ENCODE peak calls at places on chromosomes 13 and 19, in seven cellular contexts. B is heart right ventricle, L is GM23248, X is neural progenitor cell, Z is endodermal cell, H is aorta, Y is right atrium auricular region. N is an unnamed sample.

GRCh38 chr13:94323746-94324408 is 155.6 kb downstream of the DCT start:
- DNase-seq in H (no peak), L (no peak), Y (no peak), Z (no peak), X (no peak), B (no peak), N (peak)

GRCh38 chr13:78736142-78736541 is 77.2 kb upstream of the OBI1 start:
- DNase-seq in Z (no peak), Y (no peak), B (no peak), H (no peak), X (no peak), L (peak), N (no peak)

GRCh38 chr13:79905018-79905417 is 424.1 kb downstream of the NDFIP2 start:
- DNase-seq in X (no peak), L (no peak), B (no peak), H (no peak), Z (no peak), Y (no peak), N (no peak)

GRCh38 chr19:9622531-9622930 is 1.5 kb upstream of the ZNF561 start:
- DNase-seq in X (no peak), H (no peak), L (no peak), Y (no peak), B (no peak), Z (no peak), N (no peak)

GRCh38 chr19:1445932-1446712 is 3.8 kb upstream of the APC2 start:
- DNase-seq in X (peak), Y (no peak), Z (peak), H (no peak), B (no peak), L (no peak), N (no peak)

GRCh38 chr13:67355791-67356190 is 125.7 kb upstream of the PCDH9 start:
- DNase-seq in B (no peak), L (no peak), Y (no peak), Z (no peak), X (no peak), H (no peak), N (no peak)

GRCh38 chr13:111536239-111536638 is 215.8 kb downstream of the TEX29 start:
- DNase-seq in Y (no peak), L (no peak), Z (no peak), B (no peak), H (no peak), X (no peak), N (no peak)

GRCh38 chr13:77118134-77118533 is 91.2 kb upstream of the FBXL3 start:
- DNase-seq in Z (peak), Y (no peak), B (no peak), H (no peak), X (no peak), L (no peak), N (no peak)

GRCh38 chr13:67416047-67416925 is 186.2 kb upstream of the PCDH9 start:
- DNase-seq in H (no peak), B (no peak), L (peak), X (peak), Y (no peak), Z (peak), N (no peak)

GRCh38 chr13:35990196-35990595 is 141.0 kb downstream of the DCLK1 start:
- DNase-seq in L (no peak), Z (peak), H (no peak), B (no peak), X (peak), Y (no peak), N (no peak)

GRCh38 chr19:54154603-54155345 is 4.7 kb downstream of the LENG1 start:
- DNase-seq in H (no peak), Z (no peak), L (peak), B (no peak), Y (no peak), X (no peak), N (no peak)

GRCh38 chr19:15251749-15252397 is 19.6 kb upstream of the EPHX3 start:
- DNase-seq in L (peak), Z (peak), X (peak), B (peak), Y (peak), H (peak), N (no peak)

GRCh38 chr13:21348771-21349170 is 110.3 kb downstream of the ZDHHC20 start:
- DNase-seq in H (no peak), L (no peak), Z (no peak), X (no peak), Y (no peak), B (no peak), N (no peak)

GRCh38 chr13:51632643-51633357 is 48.5 kb downstream of the WDFY2 start:
- DNase-seq in H (no peak), B (no peak), Z (peak), Y (no peak), X (peak), L (peak), N (no peak)

GRCh38 chr13:111554539-111555267 is 234.3 kb downstream of the TEX29 start:
- DNase-seq in B (no peak), L (no peak), X (no peak), Y (no peak), Z (no peak), H (peak), N (no peak)

GRCh38 chr19:7983995-7984837 is 21.2 kb downstream of the ELAVL1 start:
- DNase-seq in Z (no peak), L (no peak), B (no peak), H (peak), Y (no peak), X (no peak), N (no peak)

GRCh38 chr19:31349160-31349881 is at the start of gene TSHZ3:
- DNase-seq in Z (peak), Y (peak), B (peak), L (peak), X (peak), H (peak), N (peak)

GRCh38 chr19:33441277-33441699 is 67.8 kb downstream of the CEBPG start:
- DNase-seq in Y (no peak), L (no peak), Z (no peak), H (peak), B (no peak), X (no peak), N (no peak)

GRCh38 chr13:73168993-73169401 is 110.2 kb downstream of the KLF5 start:
- DNase-seq in Y (no peak), Z (peak), B (no peak), L (peak), H (no peak), X (no peak), N (no peak)

GRCh38 chr13:94080527-94080926 is 399.0 kb downstream of the DCT start:
- DNase-seq in L (no peak), X (no peak), Y (no peak), B (no peak), H (no peak), Z (peak), N (no peak)

GRCh38 chr13:59494560-59494970 is 669.2 kb downstream of the DIAPH3 start:
- DNase-seq in Z (peak), Y (no peak), B (no peak), H (no peak), L (peak), X (no peak), N (no peak)

GRCh38 chr19:32091196-32091595 is 254.2 kb upstream of the ZNF507 start:
- DNase-seq in Y (no peak), X (no peak), H (no peak), Z (no peak), B (no peak), L (no peak), N (no peak)

GRCh38 chr19:40578442-40578908 is 1.8 kb downstream of the SHKBP1 start:
- DNase-seq in X (peak), B (no peak), Y (no peak), Z (peak), H (no peak), L (peak), N (no peak)

GRCh38 chr13:53015971-53016370 is 12.6 kb upstream of the OLFM4 start:
- DNase-seq in Z (no peak), B (no peak), H (no peak), L (no peak), X (no peak), Y (no peak), N (no peak)

GRCh38 chr19:55086730-55087541 is 11.3 kb downstream of the EPS8L1 start:
- DNase-seq in L (peak), Y (peak), H (peak), X (peak), B (peak), Z (peak), N (no peak)

GRCh38 chr19:23440791-23441190 is 45.5 kb upstream of the ZNF91 start:
- DNase-seq in Z (peak), Y (no peak), X (no peak), L (peak), H (no peak), B (no peak), N (no peak)

GRCh38 chr13:48492123-48493075 is 40.5 kb downstream of the RCBTB2 start:
- DNase-seq in L (peak), Y (peak), H (peak), Z (no peak), X (no peak), B (peak), N (peak)

GRCh38 chr19:16025108-16026101 is 50.9 kb upstream of the TPM4 start:
- DNase-seq in Z (peak), X (peak), L (peak), Y (no peak), H (peak), B (no peak), N (no peak)

GRCh38 chr13:28027607-28028364 is 39.3 kb upstream of the URAD start:
- DNase-seq in X (no peak), B (no peak), Y (no peak), H (no peak), L (no peak), Z (no peak), N (no peak)

GRCh38 chr19:778910-779653 is 18.2 kb upstream of the PTBP1 start:
- DNase-seq in L (peak), Y (peak), X (no peak), Z (peak), B (no peak), H (no peak), N (no peak)

GRCh38 chr19:34962281-34962944 is 1.6 kb downstream of the ZNF792 start:
- DNase-seq in H (no peak), Z (peak), Y (no peak), B (no peak), X (no peak), L (no peak), N (no peak)

GRCh38 chr13:112869202-112870061 is 99.6 kb upstream of the MCF2L start:
- DNase-seq in L (no peak), Z (peak), Y (no peak), X (no peak), H (no peak), B (no peak), N (no peak)

GRCh38 chr19:49801966-49802661 is 11.0 kb downstream of the FUZ start:
- DNase-seq in X (peak), L (peak), H (peak), Z (peak), B (peak), Y (peak), N (no peak)

GRCh38 chr13:42486711-42487198 is 87.2 kb upstream of the TNFSF11 start:
- DNase-seq in L (peak), B (no peak), Y (no peak), X (no peak), Z (no peak), H (no peak), N (no peak)
- H3K27ac ChIP-seq in L (no peak), B (no peak), Y (no peak), X (no peak), Z (no peak), H (no peak), N (no peak)

GRCh38 chr13:44459674-44460073 is 86.0 kb downstream of the SERP2 start:
- DNase-seq in H (no peak), Z (no peak), Y (no peak), X (no peak), L (no peak), B (no peak), N (no peak)
- H3K4me3 ChIP-seq in H (no peak), Z (no peak), Y (no peak), X (no peak), L (no peak), B (no peak), N (no peak)

GRCh38 chr19:20273951-20274578 is 107.1 kb downstream of the ZNF486 start:
- DNase-seq in B (no peak), L (no peak), Z (no peak), Y (no peak), H (no peak), X (no peak), N (no peak)

GRCh38 chr19:20279516-20279915 is 112.5 kb downstream of the ZNF486 start:
- DNase-seq in B (no peak), L (no peak), Y (no peak), X (no peak), H (no peak), Z (no peak), N (no peak)

GRCh38 chr19:20273376-20273775 is 106.4 kb downstream of the ZNF486 start:
- DNase-seq in B (no peak), Z (no peak), L (no peak), Y (no peak), H (no peak), X (no peak), N (no peak)

GRCh38 chr19:20278342-20278741 is 111.3 kb downstream of the ZNF486 start:
- DNase-seq in B (no peak), Z (peak), Y (no peak), X (peak), H (no peak), L (peak), N (no peak)

DNA sequence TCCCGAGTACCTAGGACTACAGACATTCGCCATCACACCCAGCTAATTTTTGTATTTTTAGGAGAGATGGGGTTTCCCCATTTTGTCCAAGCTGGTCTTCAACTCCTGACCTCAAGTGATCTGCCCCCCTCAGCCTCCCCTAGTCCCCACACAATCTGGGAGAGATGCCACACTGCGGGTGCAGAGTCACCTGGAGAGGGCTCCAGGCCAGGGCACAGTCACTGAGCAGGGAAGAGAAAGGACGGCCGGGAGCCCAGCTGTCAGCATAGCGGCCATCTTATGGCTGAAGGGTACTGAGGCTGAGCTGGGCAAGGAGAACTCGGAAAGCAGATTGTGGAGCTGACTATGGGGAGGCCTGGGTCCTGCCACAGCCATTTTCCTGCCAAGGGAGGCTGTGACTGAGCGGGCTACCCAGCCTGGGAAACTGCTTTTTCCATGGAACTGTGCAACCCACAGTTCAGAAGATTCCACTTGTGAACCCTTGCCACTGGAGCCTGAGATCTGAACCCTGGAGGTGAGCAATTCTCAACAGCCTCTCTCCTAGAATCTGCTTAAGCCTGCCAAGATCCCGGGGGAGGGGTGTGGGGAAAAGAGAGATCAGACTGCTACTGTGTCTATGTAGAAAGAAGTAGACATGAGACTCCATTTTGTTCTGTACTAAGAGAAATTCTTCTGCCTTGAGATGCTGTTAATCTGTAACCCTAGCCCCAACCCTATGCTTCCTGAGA is 109.2 kb downstream of the ZNF486 start:
- DNase-seq in Z (no peak), H (no peak), X (no peak), B (no peak), Y (no peak), L (peak), N (no peak)
- H3K27ac ChIP-seq in Z (peak), H (no peak), X (no peak), B (no peak), Y (no peak), L (no peak), N (no peak)

GRCh38 chr19:51318687-51319675 is 7.5 kb downstream of the IGLON5 start:
- DNase-seq in B (no peak), Y (no peak), L (no peak), Z (peak), X (peak), H (no peak), N (no peak)

GRCh38 chr19:51316688-51317087 is 5.2 kb downstream of the IGLON5 start:
- DNase-seq in B (no peak), L (no peak), Z (no peak), X (no peak), Y (no peak), H (no peak), N (no peak)

GRCh38 chr19:51317381-51317780 is 5.9 kb downstream of the IGLON5 start:
- DNase-seq in H (no peak), Y (no peak), L (no peak), X (no peak), B (no peak), Z (no peak), N (no peak)

GRCh38 chr19:51320258-51320657 is 8.8 kb downstream of the IGLON5 start:
- DNase-seq in Y (no peak), Z (peak), X (no peak), B (no peak), L (no peak), H (no peak), N (no peak)

GRCh38 chr19:51317968-51318367 is 6.5 kb downstream of the IGLON5 start:
- DNase-seq in L (no peak), H (no peak), Z (no peak), Y (no peak), X (no peak), B (no peak), N (no peak)
- H3K4me3 ChIP-seq in L (no peak), H (no peak), Z (no peak), Y (no peak), X (no peak), B (no peak), N (no peak)

DNA sequence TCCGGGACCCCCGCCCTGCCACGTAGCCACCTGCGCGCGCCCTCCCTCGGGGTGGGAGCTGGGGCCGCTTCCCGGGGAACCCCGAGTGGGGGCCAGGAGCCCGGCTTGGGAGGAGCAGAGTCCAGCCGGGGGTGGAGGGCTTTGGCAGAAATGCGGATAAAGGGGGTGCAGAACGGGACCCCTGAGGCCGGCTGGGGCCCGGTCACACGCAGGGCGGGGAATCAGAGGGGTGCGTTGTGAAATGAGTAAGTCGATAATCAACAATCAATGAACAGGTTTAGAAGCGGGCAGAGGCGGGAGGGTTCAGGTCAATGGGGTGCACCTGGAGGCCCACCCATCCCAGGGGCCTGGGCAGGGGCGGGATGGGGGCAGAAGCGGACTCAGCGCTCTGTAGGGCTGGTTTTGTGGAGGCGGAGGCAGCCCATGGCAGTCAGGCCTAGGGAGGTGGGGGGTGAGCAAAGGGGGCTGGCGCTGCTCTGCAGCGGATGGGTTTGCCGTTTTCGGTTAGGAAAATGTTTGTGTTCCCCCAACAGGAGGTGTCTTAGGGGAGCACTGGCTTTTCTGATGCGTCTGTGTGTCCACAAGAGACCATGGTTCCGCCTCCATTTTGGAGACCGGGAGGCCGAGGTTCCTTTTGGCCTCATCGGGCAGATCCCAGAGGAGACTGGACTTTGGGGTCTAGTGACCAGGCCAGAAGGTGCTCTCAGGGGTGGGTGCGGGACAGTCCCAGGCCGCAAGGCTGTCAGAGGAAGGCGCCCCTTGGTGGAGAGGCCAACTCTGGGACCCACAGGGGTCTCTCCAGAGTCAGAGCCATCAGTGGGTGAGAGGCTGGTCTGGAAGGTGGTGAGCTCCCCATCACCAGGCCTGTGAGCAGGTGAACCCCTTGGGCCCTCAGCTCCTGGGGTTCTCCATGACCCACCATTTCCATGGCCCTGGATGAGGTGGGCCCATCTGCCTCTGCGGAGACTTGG is 683 bp upstream of the DIRAS1 start:
- DNase-seq in B (no peak), X (no peak), Z (no peak), H (no peak), Y (no peak), L (no peak), N (no peak)
- H3K27ac ChIP-seq in B (peak), X (no peak), Z (no peak), H (no peak), Y (peak), L (no peak), N (no peak)

DNA sequence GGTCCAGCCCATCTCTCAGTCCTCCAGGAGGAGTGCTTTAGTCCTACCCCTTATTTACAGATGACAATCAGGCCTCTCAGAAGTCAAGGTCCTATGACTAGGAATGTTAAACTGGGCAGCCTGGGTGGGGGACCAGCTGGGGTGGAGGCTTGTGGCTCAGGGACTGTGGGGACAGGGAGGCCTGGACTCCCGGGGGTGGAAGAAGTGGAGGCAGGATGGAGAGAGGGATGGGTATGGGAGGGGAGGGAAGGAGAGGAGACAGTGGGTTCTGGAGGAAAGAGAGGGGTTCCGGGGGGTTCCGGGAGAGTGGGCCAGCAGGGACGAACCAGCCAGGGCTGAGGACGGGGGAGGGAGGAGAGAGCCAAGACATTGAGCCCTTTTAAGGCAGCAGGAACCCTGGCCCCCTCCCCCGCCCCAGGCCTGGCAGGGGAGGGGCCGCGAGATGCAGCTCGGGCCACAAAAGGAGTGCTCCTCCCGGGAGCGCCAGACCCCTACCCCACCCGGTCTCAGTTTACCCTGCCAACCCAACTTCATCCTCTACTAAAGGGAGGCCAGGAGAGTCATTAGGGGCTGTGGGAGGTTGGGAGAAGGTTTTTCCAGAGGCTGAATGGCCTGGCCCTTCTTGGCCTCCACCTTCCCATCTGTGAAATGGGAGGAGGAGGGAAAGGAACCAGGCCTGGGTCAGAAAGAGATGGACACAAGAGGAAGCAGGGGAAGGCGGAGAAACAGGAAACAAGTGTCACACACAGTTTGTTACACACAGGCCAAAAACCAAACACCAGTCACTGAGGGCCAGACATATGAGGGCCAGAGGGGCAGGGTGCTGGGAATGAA is 1.6 kb downstream of the DMPK start:
- DNase-seq in B (no peak), X (no peak), Y (no peak), L (no peak), Z (no peak), H (peak), N (no peak)
- H3K4me3 ChIP-seq in B (peak), X (no peak), Y (peak), L (peak), Z (no peak), H (peak), N (no peak)

DNA sequence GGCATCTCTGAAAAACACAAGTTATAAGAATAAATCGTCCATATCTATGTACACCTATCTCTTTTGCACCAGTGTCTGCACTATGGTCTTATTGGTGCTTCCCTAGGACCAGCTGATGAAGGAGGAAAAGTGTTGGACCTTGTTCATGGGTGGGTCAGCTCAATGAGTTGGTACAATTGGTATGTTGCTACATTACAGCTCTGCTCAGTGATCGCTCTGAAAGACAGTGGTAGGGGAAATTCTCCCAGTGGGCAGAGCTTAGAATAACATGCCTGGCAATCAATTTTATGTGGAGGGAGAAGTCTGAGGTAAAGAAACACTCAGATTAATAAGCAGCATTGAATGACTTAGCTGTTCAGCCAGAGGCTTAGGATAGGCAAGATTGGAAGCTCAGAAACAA is 138.7 kb upstream of the KL start:
- DNase-seq in Y (no peak), Z (no peak), X (no peak), L (no peak), B (no peak), H (no peak), N (no peak)
- H3K27ac ChIP-seq in Y (no peak), Z (no peak), X (no peak), L (no peak), B (no peak), H (no peak), N (no peak)